ENCODE peak calls at places on chromosomes 4 and X, in five cellular contexts. Z is GM12878, M is K562, N is prostate gland, U is HepG2. C is an unnamed sample.

GRCh38 chrX:47723689-47724088 is 64.7 kb upstream of the UXT start:
- DNase-seq in Z (no peak), M (peak), N (no peak), U (peak), C (peak)

GRCh38 chr4:86730310-86730709 is 118.9 kb downstream of the SLC10A6 start:
- DNase-seq in Z (no peak), M (no peak), N (no peak), U (peak), C (no peak)

GRCh38 chr4:2785613-2786012 is 7.3 kb upstream of the SH3BP2 start:
- DNase-seq in Z (peak), M (no peak), N (no peak), U (no peak), C (peak)

GRCh38 chrX:30659421-30659820 is 6.2 kb downstream of the GK start:
- DNase-seq in Z (no peak), M (peak), N (no peak), U (no peak), C (no peak)

GRCh38 chr4:105061136-105061696 is 85.5 kb upstream of the TET2 start:
- DNase-seq in Z (peak), M (no peak), N (peak), U (peak), C (no peak)

GRCh38 chr4:30755306-30755705 is 35.1 kb downstream of the PCDH7 start:
- DNase-seq in Z (no peak), M (no peak), N (no peak), U (no peak), C (no peak)

GRCh38 chrX:108734426-108734825 is 1.9 kb downstream of the IRS4 start:
- DNase-seq in Z (no peak), M (no peak), N (no peak), U (no peak), C (peak)

GRCh38 chr4:139603576-139604387 is 47.8 kb upstream of the SETD7 start:
- DNase-seq in Z (peak), M (peak), N (peak), U (peak), C (no peak)

GRCh38 chr4:29632199-29632598 is 1088.0 kb upstream of the PCDH7 start:
- DNase-seq in Z (no peak), M (no peak), N (no peak), U (no peak), C (no peak)

GRCh38 chr4:2432991-2433530 is 14.3 kb downstream of the CFAP99 start:
- DNase-seq in Z (no peak), M (peak), N (no peak), U (no peak), C (peak)

GRCh38 chr4:8939887-8940742 is 68.5 kb upstream of the HMX1 start:
- DNase-seq in Z (no peak), M (no peak), N (no peak), U (no peak), C (peak)

DNA sequence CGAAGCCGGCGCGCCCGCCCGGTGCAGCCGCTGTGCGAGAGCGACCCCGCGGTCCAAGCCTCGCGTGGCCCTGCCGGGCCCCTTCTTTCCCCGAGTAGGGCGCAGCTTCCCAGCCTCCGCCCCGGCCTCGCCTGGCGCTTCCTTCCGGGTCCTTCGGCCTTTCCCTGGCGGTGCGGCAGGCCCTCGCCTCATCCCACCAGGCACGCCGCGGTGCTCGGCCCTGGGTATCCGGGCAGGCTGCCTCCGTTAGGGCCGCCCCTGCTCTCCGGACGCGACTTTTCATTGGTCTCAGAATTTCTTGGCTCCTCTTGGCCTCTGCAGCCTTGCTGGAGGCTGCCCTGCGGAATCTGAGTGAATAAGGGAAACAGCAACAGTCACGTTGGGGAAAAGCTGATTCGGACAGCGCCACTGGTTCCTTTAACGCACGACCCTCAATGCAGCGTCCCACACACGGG is 429 bp downstream of the UVSSA start:
- DNase-seq in Z (no peak), M (no peak), N (peak), U (peak), C (peak)
- TF ChIP-seq POLR2A in Z (peak), M (peak), N (no peak), U (no peak), C (no peak)

GRCh38 chr4:145180298-145181090 is at the start of gene OTUD4:
- DNase-seq in Z (peak), M (peak), N (peak), U (peak), C (peak)
- TF ChIP-seq POLR2AphosphoS5 in Z (peak), M (peak), N (peak), U (peak), C (peak)

GRCh38 chr4:89545315-89545714 is 237.7 kb upstream of the GPRIN3 start:
- DNase-seq in Z (no peak), M (no peak), N (no peak), U (no peak), C (no peak)

GRCh38 chr4:89551191-89551590 is 243.6 kb upstream of the GPRIN3 start:
- DNase-seq in Z (no peak), M (no peak), N (no peak), U (no peak), C (no peak)

GRCh38 chr4:89549907-89550306 is 242.3 kb upstream of the GPRIN3 start:
- DNase-seq in Z (no peak), M (no peak), N (no peak), U (no peak), C (no peak)
- TF ChIP-seq CTCF in Z (no peak), M (no peak), N (no peak), U (no peak), C (no peak)

DNA sequence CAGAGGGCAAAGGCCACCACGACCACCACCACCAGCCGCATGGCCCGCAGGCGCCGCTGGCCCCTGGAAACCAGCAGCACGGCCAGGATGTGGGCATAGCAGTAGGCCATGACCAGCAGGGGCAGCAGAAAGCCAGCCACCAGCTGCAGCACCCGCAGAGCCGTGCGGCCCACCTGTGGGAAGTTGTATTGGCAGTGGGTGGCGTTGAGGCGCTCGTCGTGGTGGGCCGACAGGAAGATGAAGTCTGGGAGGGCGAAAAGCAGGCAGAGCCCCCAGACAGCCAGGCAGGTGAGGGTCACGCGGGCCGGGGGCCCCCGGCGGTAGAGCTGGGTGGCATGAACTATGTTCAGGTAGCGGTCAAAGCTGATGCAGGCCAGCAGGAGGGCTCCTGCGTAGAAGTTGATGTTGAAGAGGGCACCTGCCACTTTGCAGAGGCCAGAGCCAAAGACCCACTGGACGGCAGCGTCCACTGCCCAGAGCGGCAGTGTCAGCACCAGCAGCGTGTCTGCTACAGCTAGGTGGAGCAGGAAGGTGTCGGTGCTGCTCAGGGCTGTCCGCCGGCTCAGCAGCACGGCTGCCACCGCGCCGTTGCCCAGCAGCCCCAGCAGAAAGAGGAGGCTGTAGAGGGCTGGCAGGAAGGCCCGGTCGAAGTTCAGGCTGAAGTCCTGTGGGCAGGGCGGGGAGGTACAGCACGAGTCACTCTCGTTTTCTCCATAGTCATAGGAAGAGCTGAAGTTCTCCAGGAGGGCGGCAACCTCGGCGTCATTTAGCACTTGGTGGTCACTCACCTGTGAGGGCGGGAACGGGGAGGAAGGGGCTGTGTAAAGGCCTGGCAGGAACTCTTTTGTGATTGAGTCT is 1.4 kb downstream of the CXCR3 start:
- DNase-seq in Z (no peak), M (no peak), N (no peak), U (peak), C (peak)
- TF ChIP-seq POLR2A in Z (no peak), M (no peak), N (no peak), U (no peak), C (no peak)

GRCh38 chrX:107684956-107685385 is 56.7 kb downstream of the PRPS1 start:
- DNase-seq in Z (no peak), M (peak), N (peak), U (no peak), C (peak)
- TF ChIP-seq POLR2AphosphoS5 in Z (no peak), M (no peak), N (peak), U (no peak), C (peak)

GRCh38 chr4:78032446-78032845 is 24.7 kb upstream of the FRAS1 start:
- DNase-seq in Z (no peak), M (no peak), N (no peak), U (no peak), C (no peak)
- TF ChIP-seq CTCF in Z (no peak), M (no peak), N (no peak), U (no peak), C (no peak)

DNA sequence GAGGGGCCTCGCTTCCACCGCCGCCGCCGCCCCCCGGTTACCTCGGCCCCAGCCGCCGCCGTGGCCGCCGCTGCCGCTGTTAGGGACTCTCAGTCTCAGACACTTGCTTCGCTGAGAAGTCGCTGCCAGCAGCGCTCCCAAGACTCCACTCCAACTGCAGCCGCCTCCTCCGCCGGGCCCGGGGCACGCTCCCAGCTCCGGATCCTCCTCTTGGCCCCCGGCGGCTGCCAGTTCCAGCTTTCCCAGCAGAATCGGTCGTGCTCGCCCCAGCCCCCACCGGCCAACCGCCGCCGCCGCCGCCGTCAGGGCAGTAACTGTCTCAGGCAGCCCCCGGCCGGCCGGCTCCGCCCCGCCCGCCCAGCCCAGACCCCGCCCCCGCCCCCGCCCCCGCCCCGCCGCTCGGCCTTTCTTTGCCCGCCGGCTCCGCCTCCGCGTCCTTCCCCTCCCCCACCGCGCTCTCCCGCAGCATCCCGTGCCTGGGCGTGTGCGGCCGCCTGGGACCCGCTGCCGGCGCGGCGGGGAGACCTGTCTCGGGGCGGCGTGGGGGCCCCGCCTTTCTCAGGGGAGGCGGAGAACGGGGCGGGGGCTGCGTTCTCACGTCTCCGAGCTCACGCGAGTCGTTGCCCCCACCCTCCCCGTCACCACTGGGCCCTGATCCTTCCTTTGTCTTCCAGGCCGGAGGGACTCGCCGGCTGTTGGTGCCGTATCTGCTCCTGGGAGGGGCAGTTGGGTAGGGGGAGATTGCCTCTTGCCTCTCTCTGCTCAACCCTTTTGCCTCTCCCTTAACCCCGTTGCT is at the start of gene ANKRD50:
- DNase-seq in Z (no peak), M (peak), N (peak), U (peak), C (peak)
- TF ChIP-seq POLR2A in Z (peak), M (peak), N (peak), U (peak), C (peak)